ENCODE peak calls at places on chromosomes 12 and 14, in nine cellular contexts. T is progenitor cell of endocrine pancreas; W is AG10803; Q is CD8-positive, alpha-beta T cell; Z is type B pancreatic cell; G is body of pancreas; N is lung; F is psoas muscle; I is astrocyte of the spinal cord. E is an unnamed sample.

GRCh38 chr12:114396153-114396868 is 9.6 kb downstream of the TBX5 start:
- DNase-seq in G (no peak), N (no peak), Z (no peak), T (no peak), I (no peak), F (no peak), W (no peak), Q (no peak), E (no peak)

GRCh38 chr14:93185333-93185688 is 194 bp downstream of the LYSET start:
- DNase-seq in T (no peak), Z (no peak), G (no peak), Q (no peak), N (no peak), I (peak; percentile 42), F (no peak), W (no peak), E (no peak)

GRCh38 chr14:106346534-106347290 is 820.3 kb downstream of the TMEM121 start:
- DNase-seq in N (no peak), Q (no peak), Z (no peak), I (no peak), G (no peak), T (no peak), W (no peak), F (no peak), E (no peak)

GRCh38 chr14:78933948-78934524 is 763.9 kb downstream of the NRXN3 start:
- DNase-seq in Q (no peak), N (no peak), F (no peak), I (peak; percentile 51), G (no peak), Z (no peak), W (peak; percentile 34), T (no peak), E (no peak)

GRCh38 chr14:90387201-90387600 is 9.6 kb upstream of the CALM1 start:
- DNase-seq in G (no peak), Z (no peak), F (no peak), W (peak; percentile 25), N (no peak), T (no peak), I (no peak), Q (no peak), E (no peak)

GRCh38 chr14:91654836-91655235 is 77.0 kb downstream of the CATSPERB start:
- DNase-seq in F (no peak), W (no peak), T (no peak), Z (no peak), G (no peak), N (no peak), I (no peak), Q (no peak), E (no peak)

GRCh38 chr12:12788131-12788530 is 2.7 kb downstream of the APOLD1 start:
- DNase-seq in G (no peak), I (no peak), N (no peak), T (no peak), W (no peak), Z (no peak), F (no peak), Q (no peak), E (no peak)

GRCh38 chr14:76289276-76289675 is 86.7 kb upstream of the ESRRB start:
- DNase-seq in W (no peak), Z (peak; percentile 22), I (no peak), Q (no peak), N (no peak), T (no peak), G (no peak), F (no peak), E (no peak)

GRCh38 chr12:62371661-62372060 is 95.0 kb upstream of the MON2 start:
- DNase-seq in G (no peak), T (no peak), N (no peak), Z (no peak), W (no peak), Q (no peak), F (no peak), I (no peak), E (no peak)

GRCh38 chr12:544941-545635 is 85.3 kb downstream of the B4GALNT3 start:
- DNase-seq in N (no peak), Z (no peak), F (no peak), T (no peak), W (no peak), G (no peak), I (no peak), Q (no peak), E (no peak)

GRCh38 chr12:47867496-47867941 is 37.3 kb downstream of the VDR start:
- DNase-seq in T (no peak), W (peak; percentile 85), Z (no peak), Q (no peak), G (no peak), F (peak; percentile 48), N (no peak), I (peak; percentile 90), E (no peak)

GRCh38 chr12:27969011-27969900 is 3.3 kb downstream of the PTHLH start:
- DNase-seq in Q (no peak), N (no peak), G (peak; percentile 23), T (peak; percentile 19), I (peak; percentile 28), W (no peak), F (peak; percentile 23), Z (no peak), E (peak; percentile 53)

GRCh38 chr14:72024043-72024407 is 91.8 kb downstream of the RGS6 start:
- DNase-seq in W (peak; percentile 2), I (peak; percentile 3), F (no peak), Q (no peak), Z (no peak), T (no peak), N (no peak), G (peak; percentile 43), E (peak; percentile 31)

GRCh38 chr14:92970233-92970625 is 47.3 kb downstream of the CHGA start:
- DNase-seq in F (peak; percentile 2), T (no peak), Z (no peak), Q (no peak), I (no peak), W (no peak), N (no peak), G (no peak), E (no peak)

GRCh38 chr12:61348871-61349270 is 911.3 kb upstream of the USP15 start:
- DNase-seq in W (no peak), Z (no peak), T (no peak), N (no peak), G (no peak), I (no peak), Q (no peak), F (no peak), E (no peak)

GRCh38 chr12:120988234-120988633 is 9.9 kb downstream of the HNF1A start:
- DNase-seq in F (no peak), N (no peak), Q (no peak), Z (no peak), I (no peak), T (no peak), W (no peak), G (no peak), E (no peak)

GRCh38 chr14:99538275-99538674 is 57.1 kb downstream of the CCNK start:
- DNase-seq in Q (no peak), F (no peak), W (no peak), N (no peak), I (peak; percentile 29), G (no peak), Z (no peak), T (no peak), E (no peak)

GRCh38 chr14:93105362-93105761 is 10.4 kb downstream of the ITPK1 start:
- DNase-seq in N (peak; percentile 53), I (peak; percentile 60), T (no peak), F (peak; percentile 48), Z (no peak), G (no peak), W (peak; percentile 82), Q (no peak), E (no peak)

GRCh38 chr14:89792489-89793366 is 161.8 kb downstream of the EFCAB11 start:
- DNase-seq in G (no peak), W (peak; percentile 63), I (no peak), Z (no peak), Q (no peak), N (no peak), T (no peak), F (peak; percentile 32), E (no peak)

GRCh38 chr12:113467154-113467513 is 4.5 kb downstream of the LHX5 start:
- DNase-seq in T (no peak), G (no peak), W (no peak), I (no peak), Q (no peak), Z (no peak), F (no peak), N (no peak), E (no peak)

GRCh38 chr12:26318661-26319068 is 123.3 kb downstream of the SSPN start:
- DNase-seq in W (peak; percentile 45), I (peak; percentile 78), N (no peak), G (peak; percentile 29), F (peak; percentile 57), Q (no peak), T (no peak), Z (no peak), E (peak; percentile 83)

GRCh38 chr14:35155962-35156361 is 33.6 kb downstream of the PRORP start:
- DNase-seq in Z (no peak), F (no peak), G (no peak), I (peak; percentile 50), T (no peak), W (peak; percentile 15), Q (no peak), N (no peak), E (no peak)

GRCh38 chr14:39762576-39763401 is 330.6 kb upstream of the FBXO33 start:
- DNase-seq in Q (no peak), G (no peak), Z (no peak), W (no peak), N (no peak), I (no peak), T (no peak), F (no peak), E (no peak)

GRCh38 chr12:14664434-14665023 is 31.9 kb downstream of the GUCY2C start:
- DNase-seq in F (no peak), T (no peak), W (peak; percentile 33), G (peak; percentile 38), Z (no peak), N (no peak), I (peak; percentile 27), Q (no peak), E (no peak)
- TF ChIP-seq CTCF in F (peak; percentile 71), T (peak; percentile 84), W (peak; percentile 73), G (peak; percentile 52), Z (peak; percentile 78), N (peak; percentile 52), I (peak; percentile 46), Q (peak; percentile 87), E (peak; percentile 25)

GRCh38 chr14:68807148-68807600 is 14.3 kb upstream of the ZFP36L1 start:
- DNase-seq in Q (no peak), F (peak; percentile 56), G (peak; percentile 86), Z (peak; percentile 62), N (peak; percentile 73), W (peak; percentile 89), T (no peak), I (peak; percentile 71), E (no peak)
- TF ChIP-seq CTCF in Q (no peak), F (no peak), G (no peak), Z (no peak), N (no peak), W (no peak), T (no peak), I (no peak), E (no peak)

GRCh38 chr12:132559652-132560420 is 50.5 kb downstream of the LRCOL1 start:
- DNase-seq in F (peak; percentile 41), G (peak; percentile 45), Q (no peak), I (peak; percentile 25), Z (peak; percentile 81), T (peak; percentile 56), W (peak; percentile 35), N (no peak), E (peak; percentile 80)
- TF ChIP-seq CTCF in F (no peak), G (no peak), Q (no peak), I (no peak), Z (peak; percentile 36), T (peak; percentile 21), W (no peak), N (no peak), E (no peak)

GRCh38 chr12:117714203-117714602 is 254.6 kb downstream of the KSR2 start:
- DNase-seq in W (no peak), Q (no peak), Z (no peak), I (no peak), N (no peak), T (no peak), G (no peak), F (no peak), E (no peak)
- TF ChIP-seq CTCF in W (no peak), Q (no peak), Z (no peak), I (no peak), N (no peak), T (peak; percentile 15), G (no peak), F (no peak), E (no peak)